ENCODE peak calls at places on chromosomes 16 and 17, in eight cellular contexts. P is effector CD4-positive, alpha-beta T cell; A is NB4; V is cardiac muscle cell; K is prostate gland; O is sciatic nerve; I is gastrocnemius medialis; T is HFF-Myc. U is an unnamed sample.

GRCh38 chr16:54171855-54172537 is 114.6 kb downstream of the IRX3 start:
- DNase-seq in A (peak), I (no peak), V (peak), K (no peak), O (no peak), T (no peak), P (no peak), U (peak)

GRCh38 chr17:17983776-17984175 is 11.1 kb downstream of the DRC3 start:
- DNase-seq in P (no peak), T (no peak), I (no peak), A (no peak), O (no peak), K (no peak), V (no peak), U (no peak)

GRCh38 chr17:59342681-59343127 is 11.2 kb downstream of the YPEL2 start:
- DNase-seq in K (no peak), V (no peak), A (no peak), I (no peak), P (no peak), T (no peak), O (no peak), U (no peak)

GRCh38 chr16:89960966-89961365 is 12.4 kb downstream of the DEF8 start:
- DNase-seq in O (no peak), V (no peak), T (no peak), I (no peak), P (no peak), A (no peak), K (no peak), U (no peak)

GRCh38 chr17:65328567-65328966 is 191.4 kb downstream of the RGS9 start:
- DNase-seq in T (no peak), V (no peak), O (no peak), K (no peak), P (no peak), I (no peak), A (no peak), U (no peak)

GRCh38 chr16:67163903-67164558 is 514 bp upstream of the HSF4 start:
- DNase-seq in O (no peak), V (no peak), K (no peak), P (no peak), A (no peak), T (no peak), I (no peak), U (no peak)

GRCh38 chr17:66720567-66720966 is 114.3 kb upstream of the CACNG5 start:
- DNase-seq in T (no peak), V (no peak), O (no peak), A (no peak), P (no peak), I (no peak), K (no peak), U (no peak)

GRCh38 chr17:15404116-15404730 is 62.8 kb upstream of the TEKT3 start:
- DNase-seq in T (no peak), A (no peak), V (peak), I (no peak), K (no peak), P (no peak), O (no peak), U (no peak)

GRCh38 chr17:41522301-41523224 is 3.9 kb upstream of the KRT15 start:
- DNase-seq in V (no peak), O (no peak), I (no peak), A (no peak), P (no peak), K (no peak), T (no peak), U (no peak)

GRCh38 chr17:13306310-13306962 is 288.6 kb upstream of the ELAC2 start:
- DNase-seq in K (no peak), V (peak), T (peak), A (peak), O (no peak), I (no peak), P (no peak), U (peak)

GRCh38 chr16:27369806-27370205 is 32.2 kb upstream of the IL21R start:
- DNase-seq in T (no peak), K (no peak), A (no peak), P (no peak), I (no peak), O (no peak), V (no peak), U (no peak)